ENCODE peak calls at places on chromosomes 13 and 19, in five cellular contexts. K is breast epithelium, H is left ventricle myocardium inferior, P is fibroblast of lung, U is suprapubic skin. R is an unnamed sample.

GRCh38 chr13:79455331-79455730 is 25.6 kb upstream of the NDFIP2 start:
- DNase-seq in K (no peak), H (no peak), P (no peak), U (no peak), R (peak; percentile 90)

GRCh38 chr19:35509018-35509652 is 4.3 kb downstream of the DMKN start:
- DNase-seq in K (peak; percentile 68), H (no peak), P (no peak), U (no peak), R (no peak)

GRCh38 chr19:33482486-33482885 is 39.1 kb downstream of the PEPD start:
- DNase-seq in K (no peak), H (no peak), P (no peak), U (no peak), R (no peak)

GRCh38 chr13:24165746-24166145 is 5.2 kb downstream of the SPATA13 start:
- DNase-seq in K (no peak), H (no peak), P (peak; percentile 54), U (no peak), R (peak; percentile 13)

GRCh38 chr19:16374436-16374835 is 49.8 kb downstream of the KLF2 start:
- DNase-seq in K (no peak), H (no peak), P (no peak), U (no peak), R (no peak)

GRCh38 chr19:8028951-8029491 is 23.5 kb upstream of the CCL25 start:
- DNase-seq in K (no peak), H (no peak), P (no peak), U (no peak), R (no peak)

GRCh38 chr19:10096615-10096963 is 5.9 kb downstream of the ANGPTL6 start:
- DNase-seq in K (no peak), H (peak; percentile 32), P (no peak), U (no peak), R (no peak)

GRCh38 chr19:33241530-33242101 is 16.0 kb upstream of the SLC7A10 start:
- DNase-seq in K (no peak), H (no peak), P (no peak), U (no peak), R (no peak)

DNA sequence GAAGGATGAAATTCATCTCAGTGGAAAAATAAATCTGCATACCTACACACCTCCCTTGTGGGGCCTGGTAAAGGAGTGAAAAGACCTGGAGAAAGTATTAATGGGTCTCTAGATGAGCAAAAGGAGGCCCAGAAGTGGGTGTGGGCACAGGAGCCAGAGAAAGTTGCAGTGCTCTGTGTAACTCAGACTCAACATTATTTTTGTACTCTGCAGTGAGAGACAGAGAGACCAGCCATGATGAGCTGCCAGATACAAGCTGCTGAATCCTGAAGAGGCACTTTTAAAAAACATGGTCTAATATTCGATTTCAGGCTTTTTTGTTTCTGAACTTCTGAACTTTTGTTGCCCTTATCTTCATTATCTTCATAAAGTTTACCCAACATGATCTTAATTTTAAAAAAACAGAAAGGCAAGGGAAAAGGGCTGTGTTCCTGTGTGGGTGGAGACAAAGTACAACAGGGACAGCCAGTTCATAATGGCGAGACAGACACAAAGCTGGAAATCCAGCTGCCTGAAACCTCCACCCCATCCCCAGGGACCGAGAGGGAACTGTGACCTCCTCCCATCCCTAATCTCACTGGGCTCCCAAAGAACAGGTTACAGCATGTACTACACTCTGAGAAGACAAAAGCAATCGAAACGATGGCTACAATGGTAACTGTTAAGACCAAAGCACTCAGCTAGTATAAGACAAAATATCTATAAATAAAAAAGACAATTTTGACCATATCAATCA is 77.2 kb downstream of the KLF12 start:
- DNase-seq in K (no peak), H (peak; percentile 79), P (no peak), U (no peak), R (no peak)
- H3K27ac ChIP-seq in K (no peak overlapping the region), H (peak overlapping the region; percentile 88), P (no peak overlapping the region), U (no peak overlapping the region), R (no peak overlapping the region)

GRCh38 chr19:3073931-3074595 is 11.8 kb upstream of the TLE5 start:
- DNase-seq in K (no peak), H (no peak), P (no peak), U (no peak), R (no peak)
- TF ChIP-seq CTCF in K (no peak), H (peak; percentile 4), P (peak; percentile 20), U (no peak), R (peak; percentile 44)

GRCh38 chr19:42362891-42363440 is 27.1 kb downstream of the CNFN start:
- DNase-seq in K (no peak), H (no peak), P (no peak), U (no peak), R (no peak)
- H3K4me3 ChIP-seq in K (no peak overlapping the region), H (no peak overlapping the region), P (no peak overlapping the region), U (no peak overlapping the region), R (no peak overlapping the region)

GRCh38 chr13:43360911-43361605 is 337.7 kb downstream of the DNAJC15 start:
- DNase-seq in K (no peak), H (no peak), P (no peak), U (no peak), R (peak; percentile 24)

GRCh38 chr13:43360196-43360595 is 336.8 kb downstream of the DNAJC15 start:
- DNase-seq in K (no peak), H (no peak), P (no peak), U (no peak), R (no peak)

GRCh38 chr13:43364210-43365041 is 341.0 kb downstream of the DNAJC15 start:
- DNase-seq in K (no peak), H (no peak), P (peak; percentile 47), U (no peak), R (peak; percentile 71)

GRCh38 chr13:43365042-43365344 is 341.6 kb downstream of the DNAJC15 start:
- DNase-seq in K (no peak), H (no peak), P (no peak), U (no peak), R (no peak)

GRCh38 chr13:43363156-43363918 is 340.0 kb downstream of the DNAJC15 start:
- DNase-seq in K (no peak), H (no peak), P (peak; percentile 69), U (no peak), R (no peak)
- H3K27ac ChIP-seq in K (no peak overlapping the region), H (no peak overlapping the region), P (no peak overlapping the region), U (no peak overlapping the region), R (peak overlapping the region; percentile 6)

GRCh38 chr19:45380107-45380506 is 9.7 kb upstream of the ERCC2 start:
- DNase-seq in K (no peak), H (no peak), P (no peak), U (no peak), R (no peak)
- TF ChIP-seq CTCF in K (no peak), H (no peak), P (no peak), U (no peak), R (no peak)

GRCh38 chr13:35479223-35479536 is 2.7 kb upstream of the MAB21L1 start:
- DNase-seq in K (no peak), H (no peak), P (no peak), U (no peak), R (no peak)
- H3K4me3 ChIP-seq in K (no peak overlapping the region), H (no peak overlapping the region), P (no peak overlapping the region), U (no peak overlapping the region), R (no peak overlapping the region)

GRCh38 chr13:96769874-96770273 is 224.4 kb downstream of the OXGR1 start:
- DNase-seq in K (no peak), H (no peak), P (no peak), U (no peak), R (no peak)

GRCh38 chr13:96768524-96768923 is 225.8 kb downstream of the OXGR1 start:
- DNase-seq in K (no peak), H (no peak), P (no peak), U (no peak), R (no peak)

GRCh38 chr13:96771501-96772367 is 222.5 kb downstream of the OXGR1 start:
- DNase-seq in K (no peak), H (no peak), P (peak; percentile 22), U (no peak), R (no peak)

DNA sequence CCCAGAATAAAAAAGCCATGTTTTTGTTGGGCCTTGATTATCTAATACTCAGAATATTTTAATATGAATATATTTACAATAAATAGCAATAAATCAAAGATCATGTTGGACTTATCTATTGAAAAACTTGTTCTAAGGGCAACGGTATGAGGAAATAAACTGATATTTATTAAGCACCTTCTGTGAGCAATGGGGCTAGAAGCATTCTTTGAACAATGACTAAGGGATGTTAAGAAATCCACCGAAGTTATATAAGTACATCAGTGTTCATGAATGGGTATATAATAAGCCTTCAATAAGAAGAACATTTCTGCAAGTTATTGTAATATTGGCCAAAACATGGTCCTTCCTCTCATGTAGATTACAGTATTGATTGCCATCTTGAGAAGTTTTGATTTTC is 221.8 kb downstream of the OXGR1 start:
- DNase-seq in K (no peak), H (no peak), P (no peak), U (no peak), R (no peak)
- H3K27ac ChIP-seq in K (no peak overlapping the region), H (no peak overlapping the region), P (no peak overlapping the region), U (no peak overlapping the region), R (no peak overlapping the region)

R was measured in brain microvascular endothelial cell.